ENCODE peak calls at places on chromosome 10, in six cellular contexts. H is IMR-90, V is neuronal stem cell, I is mesendoderm, Q is H9, P is H1. A is an unnamed sample.

GRCh38 chr10:78895469-78895868 is 173.3 kb upstream of the ZMIZ1 start:
- DNase-seq in H (no peak), V (no peak), I (no peak), Q (peak; percentile 50), P (no peak), A (no peak)

GRCh38 chr10:2986341-2986933 is 80.9 kb upstream of the PFKP start:
- DNase-seq in H (no peak), V (no peak), I (no peak), Q (no peak), P (no peak), A (no peak)

GRCh38 chr10:132478341-132479023 is 59.1 kb upstream of the INPP5A start:
- DNase-seq in H (no peak), V (no peak), I (no peak), Q (no peak), P (no peak), A (no peak)

GRCh38 chr10:102422586-102423129 is 2.0 kb downstream of the FBXL15 start:
- DNase-seq in H (peak; percentile 69), V (no peak), I (peak; percentile 88), Q (peak; percentile 90), P (peak; percentile 89), A (peak; percentile 78)

GRCh38 chr10:93357680-93358079 is 124.5 kb downstream of the MYOF start:
- DNase-seq in H (peak; percentile 32), V (peak; percentile 14), I (peak; percentile 75), Q (peak; percentile 50), P (no peak), A (peak; percentile 55)

GRCh38 chr10:30387646-30388243 is 38.7 kb upstream of the MTPAP start:
- DNase-seq in H (no peak), V (no peak), I (no peak), Q (no peak), P (no peak), A (no peak)

GRCh38 chr10:97580421-97581367 is 3.5 kb upstream of the HOGA1 start:
- DNase-seq in H (no peak), V (no peak), I (no peak), Q (no peak), P (no peak), A (no peak)

GRCh38 chr10:5147255-5147980 is 37.5 kb downstream of the AKR1C8 start:
- DNase-seq in H (no peak), V (no peak), I (no peak), Q (no peak), P (no peak), A (no peak)

GRCh38 chr10:124301736-124302135 is 117.0 kb downstream of the OAT start:
- DNase-seq in H (no peak), V (no peak), I (no peak), Q (no peak), P (no peak), A (peak; percentile 14)

GRCh38 chr10:16656886-16657285 is 135.2 kb upstream of the C1QL3 start:
- DNase-seq in H (no peak), V (no peak), I (no peak), Q (no peak), P (no peak), A (no peak)

GRCh38 chr10:125205431-125205830 is 45.1 kb upstream of the CTBP2 start:
- DNase-seq in H (no peak), V (no peak), I (no peak), Q (no peak), P (no peak), A (no peak)

GRCh38 chr10:93334901-93335312 is 147.2 kb downstream of the MYOF start:
- DNase-seq in H (peak; percentile 41), V (no peak), I (peak; percentile 70), Q (no peak), P (no peak), A (peak; percentile 32)

GRCh38 chr10:11824825-11825224 is 1.7 kb downstream of the PROSER2 start:
- DNase-seq in H (no peak), V (no peak), I (no peak), Q (no peak), P (no peak), A (no peak)

GRCh38 chr10:60646966-60647796 is 131.1 kb upstream of the CDK1 start:
- DNase-seq in H (peak; percentile 69), V (peak; percentile 58), I (peak; percentile 61), Q (no peak), P (no peak), A (peak; percentile 66)
- H3K4me2 ChIP-seq in H (no peak overlapping the region), V (no peak overlapping the region), I (no peak overlapping the region), Q (no peak overlapping the region), P (no peak overlapping the region), A (no peak overlapping the region)

DNA sequence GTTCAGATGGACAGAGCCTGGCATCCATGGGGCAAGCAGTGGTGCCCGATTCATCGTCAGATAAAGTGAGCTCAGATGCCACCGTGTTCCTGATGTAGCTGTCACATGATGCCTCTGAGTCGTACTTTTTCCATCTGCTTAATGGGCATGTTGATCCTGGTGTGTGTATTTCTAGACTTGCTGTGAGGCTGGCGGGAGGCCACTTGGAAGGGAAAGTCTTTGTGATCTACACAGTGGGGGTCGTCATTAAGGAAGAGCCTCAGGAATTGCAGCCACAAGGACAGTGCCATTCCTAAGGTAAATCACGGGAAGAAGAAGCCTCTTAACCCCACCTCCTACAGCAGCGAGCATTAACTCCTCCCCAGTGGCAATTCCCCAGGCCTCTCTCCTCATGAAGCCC is 63.0 kb downstream of the RGS10 start:
- DNase-seq in H (no peak), V (peak; percentile 17), I (peak; percentile 88), Q (peak; percentile 72), P (peak; percentile 55), A (no peak)
- H2BK5ac ChIP-seq in H (no peak overlapping the region), V (no peak overlapping the region), I (no peak overlapping the region), Q (no peak overlapping the region), P (no peak overlapping the region), A (no peak overlapping the region)

DNA sequence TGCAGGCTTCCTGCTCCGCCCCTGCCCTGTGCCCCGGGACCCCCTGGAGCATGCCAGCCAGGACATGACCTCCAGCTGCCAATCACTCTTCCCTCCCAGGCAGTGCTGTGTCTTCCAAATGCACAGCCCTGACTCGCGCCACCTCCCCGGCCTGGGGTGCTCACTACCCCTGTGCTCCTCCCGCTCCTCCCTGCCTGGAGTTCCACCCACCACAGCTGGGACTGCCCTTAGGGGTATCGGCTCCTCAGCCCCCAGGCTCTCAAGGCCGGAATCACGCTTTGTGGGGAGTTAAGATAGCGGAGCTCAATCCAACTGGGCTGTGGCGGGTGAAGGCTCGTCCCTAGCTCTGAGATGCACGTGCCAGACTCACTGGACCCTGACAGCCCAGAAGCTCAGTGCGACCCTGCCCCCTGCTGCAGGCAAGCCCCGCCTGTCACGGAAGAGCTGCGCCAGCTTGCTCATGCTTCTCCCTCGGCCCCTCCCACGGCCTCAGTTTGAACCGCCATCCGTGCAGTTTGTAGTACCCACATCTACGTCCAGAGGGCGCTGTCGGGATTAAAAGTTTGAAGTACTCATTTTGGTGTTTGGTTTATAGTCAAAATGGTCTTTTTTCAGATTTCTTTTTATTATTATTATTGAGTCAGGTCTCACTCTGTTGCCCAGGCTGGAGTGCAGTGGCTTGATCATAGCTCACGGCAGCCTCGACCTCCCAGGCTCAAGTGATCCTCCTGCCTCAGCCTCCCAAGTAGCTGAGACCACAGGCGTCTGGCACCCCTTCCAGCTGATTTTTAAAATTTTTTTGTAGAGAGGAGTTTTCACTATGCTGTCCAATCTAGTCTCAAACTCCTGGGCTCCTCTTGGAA is 142.5 kb upstream of the TCERG1L start:
- DNase-seq in H (no peak), V (peak; percentile 86), I (peak; percentile 92), Q (peak; percentile 89), P (peak; percentile 99), A (no peak)
- H3K4me2 ChIP-seq in H (no peak overlapping the region), V (peak overlapping the region; percentile 87), I (peak overlapping the region; percentile 87), Q (peak overlapping the region; percentile 58), P (peak overlapping the region; percentile 83), A (no peak overlapping the region)

GRCh38 chr10:43263551-43264323 is 3.1 kb downstream of the RASGEF1A start:
- DNase-seq in H (no peak), V (no peak), I (no peak), Q (peak; percentile 49), P (peak; percentile 55), A (no peak)
- H2BK5ac ChIP-seq in H (no peak overlapping the region), V (no peak overlapping the region), I (no peak overlapping the region), Q (no peak overlapping the region), P (no peak overlapping the region), A (no peak overlapping the region)

GRCh38 chr10:44572146-44572545 is 187.2 kb upstream of the CXCL12 start:
- DNase-seq in H (no peak), V (no peak), I (no peak), Q (no peak), P (no peak), A (no peak)

GRCh38 chr10:44577533-44577932 is 192.6 kb upstream of the CXCL12 start:
- DNase-seq in H (no peak), V (no peak), I (no peak), Q (no peak), P (no peak), A (no peak)

GRCh38 chr10:44575601-44576380 is 190.9 kb upstream of the CXCL12 start:
- DNase-seq in H (no peak), V (no peak), I (no peak), Q (no peak), P (no peak), A (no peak)

GRCh38 chr10:44576715-44577191 is 191.9 kb upstream of the CXCL12 start:
- DNase-seq in H (peak; percentile 79), V (no peak), I (peak; percentile 4), Q (no peak), P (no peak), A (peak; percentile 3)

GRCh38 chr10:44574596-44575480 is 189.9 kb upstream of the CXCL12 start:
- DNase-seq in H (no peak), V (no peak), I (no peak), Q (no peak), P (no peak), A (no peak)
- H3K4me2 ChIP-seq in H (no peak overlapping the region), V (no peak overlapping the region), I (no peak overlapping the region), Q (no peak overlapping the region), P (no peak overlapping the region), A (no peak overlapping the region)

GRCh38 chr10:85643839-85644525 is 722.6 kb downstream of the GRID1 start:
- DNase-seq in H (no peak), V (no peak), I (peak; percentile 59), Q (no peak), P (no peak), A (no peak)

GRCh38 chr10:85643171-85643838 is 723.3 kb downstream of the GRID1 start:
- DNase-seq in H (no peak), V (no peak), I (no peak), Q (no peak), P (no peak), A (no peak)

GRCh38 chr10:85642082-85642420 is 724.5 kb downstream of the GRID1 start:
- DNase-seq in H (no peak), V (no peak), I (no peak), Q (no peak), P (no peak), A (no peak)

GRCh38 chr10:85641479-85641967 is 725.1 kb downstream of the GRID1 start:
- DNase-seq in H (no peak), V (no peak), I (peak; percentile 7), Q (no peak), P (no peak), A (peak; percentile 56)

DNA sequence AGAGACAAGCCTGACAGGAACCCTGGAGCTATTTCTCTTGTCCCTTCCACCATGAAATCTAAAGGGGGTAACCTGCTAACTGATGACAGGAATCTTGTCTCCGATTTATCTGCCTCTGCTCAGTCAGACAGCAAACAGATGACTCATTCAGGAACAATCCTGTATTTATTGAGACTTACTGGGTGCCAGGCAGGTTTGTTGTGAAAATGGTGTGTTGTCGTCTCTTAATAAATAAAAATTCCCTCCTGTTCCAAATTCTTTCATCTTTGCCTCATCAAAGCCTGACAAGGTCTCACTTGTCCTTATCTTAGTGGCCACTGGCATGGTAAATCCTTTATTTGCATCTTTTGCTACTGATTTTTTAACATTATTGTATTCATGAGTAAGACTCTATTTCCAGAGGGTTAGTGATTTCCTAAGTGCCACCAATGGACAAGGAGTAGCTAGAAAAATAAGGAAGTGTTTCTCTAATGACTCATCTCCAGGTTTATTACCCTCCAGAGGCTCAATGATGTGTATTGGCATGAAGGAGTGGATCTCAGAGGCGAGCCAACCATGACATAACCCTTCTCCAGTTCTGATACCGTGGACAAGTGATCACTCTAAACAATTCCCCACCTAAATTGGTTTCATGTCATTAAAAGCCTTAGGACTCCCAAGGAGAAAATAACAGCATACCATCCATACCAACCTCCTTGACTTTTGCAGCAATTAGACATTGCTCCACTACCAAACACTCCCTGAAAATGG is 724.0 kb downstream of the GRID1 start:
- DNase-seq in H (no peak), V (no peak), I (peak; percentile 94), Q (no peak), P (no peak), A (peak; percentile 83)
- H2BK5ac ChIP-seq in H (no peak overlapping the region), V (no peak overlapping the region), I (peak overlapping the region; percentile 12), Q (no peak overlapping the region), P (no peak overlapping the region), A (peak overlapping the region; percentile 88)

A was measured in mesenchymal stem cell.